ENCODE peak calls at places on chromosomes 7 and 10, in nine cellular contexts. One of them, this sample, is unnamed.

GRCh38 chr10:126598009-126598408 is 72.5 kb downstream of the C10orf90 start:
- DNase-seq in GM12891: peak; percentile 29
- DNase-seq in sigmoid colon: no peak
- DNase-seq in SK-N-SH: peak; percentile 43
- DNase-seq in HL-60: peak; percentile 28
- DNase-seq in HCT116: peak; percentile 38
- DNase-seq in spleen: no peak
- DNase-seq in Panc1: peak; percentile 10
- DNase-seq in GM12892: no peak
- DNase-seq in this sample: peak; percentile 10

GRCh38 chr10:101301111-101301731 is 52.7 kb upstream of the BTRC start:
- DNase-seq in GM12891: no peak
- DNase-seq in sigmoid colon: no peak
- DNase-seq in SK-N-SH: no peak
- DNase-seq in HL-60: peak; percentile 76
- DNase-seq in HCT116: peak; percentile 63
- DNase-seq in spleen: no peak
- DNase-seq in Panc1: no peak
- DNase-seq in GM12892: no peak
- DNase-seq in this sample: peak; percentile 44

GRCh38 chr7:86733783-86734182 is 90.1 kb downstream of the GRM3 start:
- DNase-seq in GM12891: no peak
- DNase-seq in sigmoid colon: no peak
- DNase-seq in SK-N-SH: no peak
- DNase-seq in HL-60: no peak
- DNase-seq in HCT116: no peak
- DNase-seq in spleen: no peak
- DNase-seq in Panc1: no peak
- DNase-seq in GM12892: no peak
- DNase-seq in this sample: no peak

GRCh38 chr10:126691456-126691855 is 21.0 kb upstream of the C10orf90 start:
- DNase-seq in GM12891: no peak
- DNase-seq in sigmoid colon: no peak
- DNase-seq in SK-N-SH: no peak
- DNase-seq in HL-60: no peak
- DNase-seq in HCT116: no peak
- DNase-seq in spleen: no peak
- DNase-seq in Panc1: no peak
- DNase-seq in GM12892: no peak
- DNase-seq in this sample: no peak

GRCh38 chr7:54769203-54769602 is 10.2 kb upstream of the SEC61G start:
- DNase-seq in GM12891: no peak
- DNase-seq in sigmoid colon: no peak
- DNase-seq in SK-N-SH: no peak
- DNase-seq in HL-60: no peak
- DNase-seq in HCT116: no peak
- DNase-seq in spleen: no peak
- DNase-seq in Panc1: no peak
- DNase-seq in GM12892: no peak
- DNase-seq in this sample: no peak

GRCh38 chr10:80421369-80422220 is 13.2 kb downstream of the PRXL2A start:
- DNase-seq in GM12891: no peak
- DNase-seq in sigmoid colon: no peak
- DNase-seq in SK-N-SH: no peak
- DNase-seq in HL-60: no peak
- DNase-seq in HCT116: no peak
- DNase-seq in spleen: no peak
- DNase-seq in Panc1: no peak
- DNase-seq in GM12892: no peak
- DNase-seq in this sample: no peak

GRCh38 chr7:80997841-80998240 is 79.0 kb upstream of the SEMA3C start:
- DNase-seq in GM12891: no peak
- DNase-seq in sigmoid colon: no peak
- DNase-seq in SK-N-SH: peak; percentile 51
- DNase-seq in HL-60: no peak
- DNase-seq in HCT116: no peak
- DNase-seq in spleen: no peak
- DNase-seq in Panc1: no peak
- DNase-seq in GM12892: no peak
- DNase-seq in this sample: no peak

GRCh38 chr7:43906327-43907010 is at the start of gene URGCP:
- DNase-seq in GM12891: peak; percentile 86
- DNase-seq in sigmoid colon: peak; percentile 74
- DNase-seq in SK-N-SH: peak; percentile 96
- DNase-seq in HL-60: peak; percentile 31
- DNase-seq in HCT116: no peak
- DNase-seq in spleen: peak; percentile 92
- DNase-seq in Panc1: no peak
- DNase-seq in GM12892: peak; percentile 78
- DNase-seq in this sample: peak; percentile 26

GRCh38 chr7:5417106-5418071 is 6.2 kb downstream of the TNRC18 start:
- DNase-seq in GM12891: no peak
- DNase-seq in sigmoid colon: no peak
- DNase-seq in SK-N-SH: no peak
- DNase-seq in HL-60: no peak
- DNase-seq in HCT116: no peak
- DNase-seq in spleen: no peak
- DNase-seq in Panc1: no peak
- DNase-seq in GM12892: no peak
- DNase-seq in this sample: no peak

GRCh38 chr7:4123823-4124222 is 558.3 kb upstream of the FOXK1 start:
- DNase-seq in GM12891: no peak
- DNase-seq in sigmoid colon: peak; percentile 15
- DNase-seq in SK-N-SH: no peak
- DNase-seq in HL-60: no peak
- DNase-seq in HCT116: no peak
- DNase-seq in spleen: peak; percentile 62
- DNase-seq in Panc1: no peak
- DNase-seq in GM12892: no peak
- DNase-seq in this sample: no peak

GRCh38 chr10:63976538-63976937 is 455.3 kb downstream of the REEP3 start:
- DNase-seq in GM12891: peak; percentile 49
- DNase-seq in sigmoid colon: no peak
- DNase-seq in SK-N-SH: peak; percentile 68
- DNase-seq in HL-60: peak; percentile 54
- DNase-seq in HCT116: peak; percentile 48
- DNase-seq in spleen: no peak
- DNase-seq in Panc1: peak; percentile 10
- DNase-seq in GM12892: peak; percentile 29
- DNase-seq in this sample: peak; percentile 39

GRCh38 chr10:13328588-13328987 is 19.5 kb downstream of the SEPHS1 start:
- DNase-seq in GM12891: no peak
- DNase-seq in sigmoid colon: no peak
- DNase-seq in SK-N-SH: no peak
- DNase-seq in HL-60: no peak
- DNase-seq in HCT116: no peak
- DNase-seq in spleen: no peak
- DNase-seq in Panc1: no peak
- DNase-seq in GM12892: no peak
- DNase-seq in this sample: no peak

GRCh38 chr10:1267148-1267547 is 211.0 kb downstream of the WDR37 start:
- DNase-seq in GM12891: no peak
- DNase-seq in sigmoid colon: no peak
- DNase-seq in SK-N-SH: no peak
- DNase-seq in HL-60: no peak
- DNase-seq in HCT116: no peak
- DNase-seq in spleen: no peak
- DNase-seq in Panc1: no peak
- DNase-seq in GM12892: no peak
- DNase-seq in this sample: no peak

GRCh38 chr7:2264158-2264557 is 22.1 kb downstream of the NUDT1 start:
- DNase-seq in GM12891: no peak
- DNase-seq in sigmoid colon: no peak
- DNase-seq in SK-N-SH: no peak
- DNase-seq in HL-60: no peak
- DNase-seq in HCT116: no peak
- DNase-seq in spleen: no peak
- DNase-seq in Panc1: no peak
- DNase-seq in GM12892: no peak
- DNase-seq in this sample: no peak

GRCh38 chr7:108263364-108263951 is 133.3 kb upstream of the LAMB4 start:
- DNase-seq in GM12891: no peak
- DNase-seq in sigmoid colon: no peak
- DNase-seq in SK-N-SH: no peak
- DNase-seq in HL-60: no peak
- DNase-seq in HCT116: no peak
- DNase-seq in spleen: no peak
- DNase-seq in Panc1: no peak
- DNase-seq in GM12892: no peak
- DNase-seq in this sample: no peak

GRCh38 chr7:91263359-91264082 is 712 bp upstream of the FZD1 start:
- DNase-seq in GM12891: no peak
- DNase-seq in sigmoid colon: peak; percentile 68
- DNase-seq in SK-N-SH: peak; percentile 72
- DNase-seq in HL-60: peak; percentile 12
- DNase-seq in HCT116: no peak
- DNase-seq in spleen: peak; percentile 75
- DNase-seq in Panc1: no peak
- DNase-seq in GM12892: no peak
- DNase-seq in this sample: no peak

GRCh38 chr7:79008786-79009185 is 444.7 kb downstream of the MAGI2 start:
- DNase-seq in GM12891: no peak
- DNase-seq in sigmoid colon: no peak
- DNase-seq in SK-N-SH: no peak
- DNase-seq in HL-60: no peak
- DNase-seq in HCT116: no peak
- DNase-seq in spleen: no peak
- DNase-seq in Panc1: no peak
- DNase-seq in GM12892: no peak
- DNase-seq in this sample: no peak

GRCh38 chr10:113056030-113056429 is 106.0 kb downstream of the TCF7L2 start:
- DNase-seq in GM12891: no peak
- DNase-seq in sigmoid colon: no peak
- DNase-seq in SK-N-SH: no peak
- DNase-seq in HL-60: no peak
- DNase-seq in HCT116: no peak
- DNase-seq in spleen: no peak
- DNase-seq in Panc1: no peak
- DNase-seq in GM12892: no peak
- DNase-seq in this sample: no peak

GRCh38 chr10:60910543-60910942 is 33.4 kb downstream of the RHOBTB1 start:
- DNase-seq in GM12891: no peak
- DNase-seq in sigmoid colon: no peak
- DNase-seq in SK-N-SH: no peak
- DNase-seq in HL-60: peak; percentile 71
- DNase-seq in HCT116: no peak
- DNase-seq in spleen: no peak
- DNase-seq in Panc1: no peak
- DNase-seq in GM12892: no peak
- DNase-seq in this sample: peak; percentile 85

GRCh38 chr7:338295-339061 is 48.5 kb downstream of the FOXL3 start:
- DNase-seq in GM12891: no peak
- DNase-seq in sigmoid colon: no peak
- DNase-seq in SK-N-SH: no peak
- DNase-seq in HL-60: no peak
- DNase-seq in HCT116: no peak
- DNase-seq in spleen: peak; percentile 64
- DNase-seq in Panc1: no peak
- DNase-seq in GM12892: no peak
- DNase-seq in this sample: no peak
- TF ChIP-seq POLR2AphosphoS5 in GM12891: no peak
- TF ChIP-seq POLR2AphosphoS5 in sigmoid colon: no peak
- TF ChIP-seq POLR2AphosphoS5 in SK-N-SH: no peak
- TF ChIP-seq POLR2AphosphoS5 in HL-60: no peak
- TF ChIP-seq POLR2AphosphoS5 in HCT116: no peak
- TF ChIP-seq POLR2AphosphoS5 in spleen: no peak
- TF ChIP-seq POLR2AphosphoS5 in Panc1: no peak
- TF ChIP-seq POLR2AphosphoS5 in GM12892: no peak
- TF ChIP-seq POLR2AphosphoS5 in this sample: no peak

GRCh38 chr10:3260066-3260834 is 87.7 kb upstream of the PITRM1 start:
- DNase-seq in GM12891: no peak
- DNase-seq in sigmoid colon: peak; percentile 53
- DNase-seq in SK-N-SH: no peak
- DNase-seq in HL-60: no peak
- DNase-seq in HCT116: no peak
- DNase-seq in spleen: no peak
- DNase-seq in Panc1: no peak
- DNase-seq in GM12892: no peak
- DNase-seq in this sample: no peak
- TF ChIP-seq POLR2AphosphoS5 in GM12891: no peak
- TF ChIP-seq POLR2AphosphoS5 in sigmoid colon: no peak
- TF ChIP-seq POLR2AphosphoS5 in SK-N-SH: no peak
- TF ChIP-seq POLR2AphosphoS5 in HL-60: no peak
- TF ChIP-seq POLR2AphosphoS5 in HCT116: no peak
- TF ChIP-seq POLR2AphosphoS5 in spleen: no peak
- TF ChIP-seq POLR2AphosphoS5 in Panc1: no peak
- TF ChIP-seq POLR2AphosphoS5 in GM12892: no peak
- TF ChIP-seq POLR2AphosphoS5 in this sample: no peak

GRCh38 chr7:100469227-100470044 is 5.4 kb upstream of the SPACDR start:
- DNase-seq in GM12891: peak; percentile 97
- DNase-seq in sigmoid colon: peak; percentile 94
- DNase-seq in SK-N-SH: peak; percentile 98
- DNase-seq in HL-60: peak; percentile 73
- DNase-seq in HCT116: no peak
- DNase-seq in spleen: peak; percentile 96
- DNase-seq in Panc1: peak; percentile 66
- DNase-seq in GM12892: peak; percentile 98
- DNase-seq in this sample: peak; percentile 66
- TF ChIP-seq POLR2AphosphoS5 in GM12891: no peak
- TF ChIP-seq POLR2AphosphoS5 in sigmoid colon: no peak
- TF ChIP-seq POLR2AphosphoS5 in SK-N-SH: no peak
- TF ChIP-seq POLR2AphosphoS5 in HL-60: no peak
- TF ChIP-seq POLR2AphosphoS5 in HCT116: no peak
- TF ChIP-seq POLR2AphosphoS5 in spleen: peak; percentile 71
- TF ChIP-seq POLR2AphosphoS5 in Panc1: peak; percentile 23
- TF ChIP-seq POLR2AphosphoS5 in GM12892: no peak
- TF ChIP-seq POLR2AphosphoS5 in this sample: peak; percentile 56

GRCh38 chr10:128209862-128210214 is 83.6 kb upstream of the MKI67 start:
- DNase-seq in GM12891: no peak
- DNase-seq in sigmoid colon: no peak
- DNase-seq in SK-N-SH: no peak
- DNase-seq in HL-60: no peak
- DNase-seq in HCT116: no peak
- DNase-seq in spleen: peak; percentile 86
- DNase-seq in Panc1: no peak
- DNase-seq in GM12892: no peak
- DNase-seq in this sample: no peak

GRCh38 chr10:128211064-128211504 is 84.9 kb upstream of the MKI67 start:
- DNase-seq in GM12891: no peak
- DNase-seq in sigmoid colon: peak; percentile 55
- DNase-seq in SK-N-SH: peak; percentile 22
- DNase-seq in HL-60: no peak
- DNase-seq in HCT116: no peak
- DNase-seq in spleen: peak; percentile 87
- DNase-seq in Panc1: no peak
- DNase-seq in GM12892: no peak
- DNase-seq in this sample: no peak

GRCh38 chr10:128206676-128207075 is 80.5 kb upstream of the MKI67 start:
- DNase-seq in GM12891: no peak
- DNase-seq in sigmoid colon: peak; percentile 60
- DNase-seq in SK-N-SH: no peak
- DNase-seq in HL-60: no peak
- DNase-seq in HCT116: no peak
- DNase-seq in spleen: no peak
- DNase-seq in Panc1: no peak
- DNase-seq in GM12892: no peak
- DNase-seq in this sample: no peak

GRCh38 chr10:128211953-128212727 is 85.9 kb upstream of the MKI67 start:
- DNase-seq in GM12891: peak; percentile 97
- DNase-seq in sigmoid colon: peak; percentile 85
- DNase-seq in SK-N-SH: peak; percentile 97
- DNase-seq in HL-60: peak; percentile 72
- DNase-seq in HCT116: peak; percentile 75
- DNase-seq in spleen: peak; percentile 98
- DNase-seq in Panc1: no peak
- DNase-seq in GM12892: peak; percentile 94
- DNase-seq in this sample: peak; percentile 72

GRCh38 chr10:128210215-128211063 is 84.2 kb upstream of the MKI67 start:
- DNase-seq in GM12891: peak; percentile 67
- DNase-seq in sigmoid colon: peak; percentile 81
- DNase-seq in SK-N-SH: peak; percentile 87
- DNase-seq in HL-60: peak; percentile 22
- DNase-seq in HCT116: peak; percentile 32
- DNase-seq in spleen: peak; percentile 96
- DNase-seq in Panc1: no peak
- DNase-seq in GM12892: peak; percentile 61
- DNase-seq in this sample: peak; percentile 56
- TF ChIP-seq POLR2AphosphoS5 in GM12891: no peak
- TF ChIP-seq POLR2AphosphoS5 in sigmoid colon: no peak
- TF ChIP-seq POLR2AphosphoS5 in SK-N-SH: no peak
- TF ChIP-seq POLR2AphosphoS5 in HL-60: no peak
- TF ChIP-seq POLR2AphosphoS5 in HCT116: peak; percentile 71
- TF ChIP-seq POLR2AphosphoS5 in spleen: peak; percentile 67
- TF ChIP-seq POLR2AphosphoS5 in Panc1: no peak
- TF ChIP-seq POLR2AphosphoS5 in GM12892: no peak
- TF ChIP-seq POLR2AphosphoS5 in this sample: no peak